ENCODE peak calls at places on chromosomes 6 and 20, in eight cellular contexts. B is SJCRH30, I is HepG2, A is left ventricle myocardium inferior, X is gastrocnemius medialis, P is adipocyte, R is ovary, Y is HCT116. S is an unnamed sample. For H3K4me1, the result is how much of the 10 kb centered on the place peaks cover.

GRCh38 chr20:19774086-19774933 is 16.3 kb downstream of the RIN2 start:
- DNase-seq in X (no peak), I (peak), Y (no peak), B (no peak), R (no peak), P (no peak), A (no peak), S (no peak)

GRCh38 chr20:33211817-33212424 is 5.2 kb upstream of the BPIFA3 start:
- DNase-seq in P (peak), A (no peak), Y (peak), B (peak), I (peak), R (no peak), X (no peak), S (no peak)

GRCh38 chr20:4998160-4998651 is 3.1 kb downstream of the SLC23A2 start:
- DNase-seq in A (no peak), B (no peak), P (no peak), I (peak), R (no peak), X (no peak), Y (no peak), S (no peak)

GRCh38 chr6:156866181-156866862 is 89.1 kb downstream of the ARID1B start:
- DNase-seq in B (no peak), I (no peak), A (no peak), R (peak), P (peak), X (peak), Y (no peak), S (peak)

GRCh38 chr20:53194891-53195290 is 222.7 kb downstream of the TSHZ2 start:
- DNase-seq in X (no peak), Y (no peak), A (no peak), P (no peak), B (no peak), I (no peak), R (no peak), S (no peak)

GRCh38 chr20:61249626-61250025 is 2.4 kb upstream of the CDH4 start:
- DNase-seq in B (no peak), A (no peak), Y (no peak), R (no peak), X (no peak), P (no peak), I (no peak), S (no peak)

GRCh38 chr6:129041563-129041962 is 158.6 kb downstream of the LAMA2 start:
- DNase-seq in P (no peak), B (peak), A (no peak), I (no peak), Y (no peak), R (no peak), X (no peak), S (no peak)

GRCh38 chr20:42652261-42652660 is 537.4 kb downstream of the PTPRT start:
- DNase-seq in A (no peak), P (no peak), Y (no peak), I (no peak), R (no peak), B (no peak), X (no peak), S (no peak)

GRCh38 chr6:36605560-36606391 is 11.6 kb downstream of the SRSF3 start:
- DNase-seq in Y (no peak), R (no peak), I (no peak), B (no peak), A (no peak), X (no peak), P (peak), S (no peak)

GRCh38 chr6:36603222-36604089 is 9.3 kb downstream of the SRSF3 start:
- DNase-seq in Y (no peak), B (no peak), R (no peak), X (no peak), A (no peak), I (no peak), P (no peak), S (no peak)

GRCh38 chr6:36607782-36608386 is 13.7 kb downstream of the SRSF3 start:
- DNase-seq in I (no peak), Y (no peak), B (no peak), A (no peak), X (peak), P (no peak), R (no peak), S (no peak)

GRCh38 chr6:36605102-36605501 is 10.9 kb downstream of the SRSF3 start:
- DNase-seq in Y (no peak), R (no peak), I (no peak), P (no peak), B (no peak), A (no peak), X (no peak), S (no peak)

GRCh38 chr6:36604090-36605060 is 10.2 kb downstream of the SRSF3 start:
- DNase-seq in X (no peak), B (no peak), Y (no peak), A (no peak), I (no peak), R (no peak), P (no peak), S (no peak)
- H3K4me1 ChIP-seq in X (half or more), B (under half), Y (under half), A (half or more), I (half or more), R (under half), P (half or more), S (under half)

GRCh38 chr6:32083812-32084768 is 25.0 kb downstream of the TNXB start:
- DNase-seq in A (no peak), P (no peak), B (no peak), Y (no peak), X (no peak), I (no peak), R (no peak), S (no peak)
- H3K4me1 ChIP-seq in A (under half), P (half or more), B (under half), Y (under half), X (under half), I (under half), R (under half), S (half or more)

DNA sequence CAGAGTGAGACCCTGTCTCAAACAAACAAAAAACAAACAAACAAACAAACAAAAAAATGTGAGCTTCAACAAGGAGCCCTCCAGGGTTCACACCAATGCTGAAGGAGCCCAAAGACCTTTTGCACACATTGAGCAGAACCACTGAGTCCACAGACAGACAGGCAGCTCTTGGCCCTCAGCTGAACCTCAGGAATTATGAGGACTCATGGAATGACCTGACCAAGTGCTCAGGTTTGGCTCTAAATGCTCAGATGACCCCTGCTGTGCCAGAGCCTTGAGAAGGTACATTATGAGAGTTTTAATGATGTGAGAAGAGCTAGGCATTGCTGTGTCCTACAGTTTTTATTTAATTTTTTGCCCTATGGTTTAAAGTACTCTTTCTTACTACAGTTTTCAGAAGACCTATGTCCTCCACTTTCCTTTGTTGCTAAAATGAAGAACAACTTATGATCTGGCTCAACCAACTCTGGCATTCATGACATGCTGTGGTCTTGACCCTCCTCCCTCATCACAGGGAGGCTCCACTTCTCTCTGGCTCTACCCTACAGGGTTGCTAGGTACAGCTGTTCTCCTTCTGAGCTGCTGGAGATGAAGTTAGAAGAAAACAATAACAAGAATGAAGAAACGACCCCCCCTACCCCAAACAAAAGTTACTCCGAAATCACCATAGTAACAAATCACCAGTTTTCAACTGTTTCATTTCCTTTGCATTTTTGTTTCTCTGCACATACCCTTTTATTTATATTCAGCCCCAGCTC is 128.6 kb upstream of the TRAF3IP2 start:
- DNase-seq in I (no peak), R (no peak), P (no peak), B (no peak), Y (no peak), A (no peak), X (no peak), S (peak)
- H3K4me1 ChIP-seq in I (under half), R (under half), P (under half), B (under half), Y (under half), A (half or more), X (under half), S (under half)

GRCh38 chr20:38423541-38423940 is 11.6 kb downstream of the SNHG17 start:
- DNase-seq in A (no peak), X (no peak), P (no peak), Y (no peak), B (no peak), I (no peak), R (no peak), S (no peak)
- H3K4me1 ChIP-seq in A (under half), X (under half), P (under half), Y (under half), B (under half), I (under half), R (under half), S (under half)

GRCh38 chr20:17664025-17664638 is 17.9 kb downstream of the RRBP1 start:
- DNase-seq in Y (no peak), R (no peak), I (no peak), A (no peak), X (no peak), B (no peak), P (no peak), S (no peak)
- H3K4me1 ChIP-seq in Y (under half), R (under half), I (half or more), A (half or more), X (under half), B (under half), P (half or more), S (under half)

DNA sequence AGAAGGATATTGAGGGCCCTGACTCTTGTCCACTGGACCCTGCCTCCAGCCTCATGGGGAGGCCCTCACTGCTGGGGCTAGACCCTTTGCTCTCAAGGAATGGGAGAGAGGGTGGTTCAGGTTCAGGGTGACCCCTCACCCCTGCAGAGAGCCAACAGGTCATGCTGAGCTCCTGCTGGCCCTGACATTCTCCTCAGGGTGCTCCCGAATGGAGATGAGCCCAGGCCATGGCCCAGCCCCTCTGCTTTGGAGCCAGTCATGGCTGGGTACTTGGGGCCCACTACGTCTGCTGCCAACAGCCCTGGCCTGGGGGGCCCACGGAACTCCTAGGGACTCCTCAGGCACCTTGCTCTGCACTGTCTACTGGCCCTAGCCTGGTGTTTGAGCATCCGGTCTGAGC is 49.2 kb upstream of the MLN start:
- DNase-seq in Y (no peak), X (no peak), B (no peak), I (no peak), A (no peak), R (no peak), P (no peak), S (no peak)
- H3K4me1 ChIP-seq in Y (under half), X (under half), B (under half), I (under half), A (under half), R (under half), P (under half), S (under half)

GRCh38 chr20:23551786-23552185 is 16.5 kb downstream of the CST9L start:
- DNase-seq in B (no peak), Y (no peak), A (no peak), P (no peak), R (no peak), I (no peak), X (no peak), S (no peak)

GRCh38 chr20:23548408-23548807 is 19.9 kb downstream of the CST9L start:
- DNase-seq in P (no peak), A (no peak), X (no peak), R (no peak), I (no peak), B (no peak), Y (no peak), S (no peak)

GRCh38 chr20:23550227-23550626 is 18.1 kb downstream of the CST9L start:
- DNase-seq in Y (no peak), R (no peak), A (no peak), I (no peak), P (no peak), B (no peak), X (no peak), S (no peak)

GRCh38 chr20:23547613-23548012 is 20.7 kb downstream of the CST9L start:
- DNase-seq in X (no peak), B (no peak), R (no peak), Y (no peak), A (no peak), I (no peak), P (no peak), S (no peak)

GRCh38 chr20:23551383-23551782 is 16.9 kb downstream of the CST9L start:
- DNase-seq in A (no peak), B (no peak), X (no peak), I (no peak), R (no peak), Y (no peak), P (no peak), S (no peak)
- H3K4me1 ChIP-seq in A (under half), B (under half), X (under half), I (under half), R (under half), Y (under half), P (under half), S (under half)